ENCODE peak calls at places on chromosomes 5 and 9, in five cellular contexts. One of them, this sample, is unnamed.

GRCh38 chr5:206406-206805 is 11.5 kb downstream of the CCDC127 start:
- DNase-seq in H1: no peak
- DNase-seq in K562: no peak
- DNase-seq in HCT116: no peak
- DNase-seq in SK-N-SH: no peak
- DNase-seq in this sample: peak; percentile 4

GRCh38 chr5:171721469-171721868 is 64.1 kb upstream of the SMIM23 start:
- DNase-seq in H1: peak; percentile 41
- DNase-seq in K562: no peak
- DNase-seq in HCT116: no peak
- DNase-seq in SK-N-SH: no peak
- DNase-seq in this sample: no peak

GRCh38 chr9:96651626-96652025 is 3.5 kb downstream of the PRXL2C start:
- DNase-seq in H1: no peak
- DNase-seq in K562: no peak
- DNase-seq in HCT116: no peak
- DNase-seq in SK-N-SH: peak; percentile 48
- DNase-seq in this sample: peak; percentile 29

GRCh38 chr5:78889759-78890158 is 95.4 kb downstream of the ARSB start:
- DNase-seq in H1: no peak
- DNase-seq in K562: no peak
- DNase-seq in HCT116: no peak
- DNase-seq in SK-N-SH: no peak
- DNase-seq in this sample: no peak

GRCh38 chr5:130141689-130142320 is 237.5 kb downstream of the CHSY3 start:
- DNase-seq in H1: peak; percentile 70
- DNase-seq in K562: peak; percentile 8
- DNase-seq in HCT116: no peak
- DNase-seq in SK-N-SH: peak; percentile 0
- DNase-seq in this sample: peak; percentile 16

GRCh38 chr5:36398137-36398536 is 96.4 kb upstream of the RANBP3L start:
- DNase-seq in H1: no peak
- DNase-seq in K562: no peak
- DNase-seq in HCT116: peak; percentile 28
- DNase-seq in SK-N-SH: peak; percentile 12
- DNase-seq in this sample: no peak

GRCh38 chr9:137083418-137084004 is 3.3 kb upstream of the MAN1B1 start:
- DNase-seq in H1: no peak
- DNase-seq in K562: peak; percentile 52
- DNase-seq in HCT116: peak; percentile 94
- DNase-seq in SK-N-SH: no peak
- DNase-seq in this sample: no peak

GRCh38 chr9:71446499-71447411 is 321.6 kb downstream of the CEMIP2 start:
- DNase-seq in H1: peak; percentile 85
- DNase-seq in K562: no peak
- DNase-seq in HCT116: no peak
- DNase-seq in SK-N-SH: peak; percentile 52
- DNase-seq in this sample: peak; percentile 33

GRCh38 chr5:109003928-109004327 is 256.2 kb downstream of the FER start:
- DNase-seq in H1: no peak
- DNase-seq in K562: no peak
- DNase-seq in HCT116: no peak
- DNase-seq in SK-N-SH: no peak
- DNase-seq in this sample: no peak

GRCh38 chr5:125274938-125275759 is 528.7 kb upstream of the ZNF608 start:
- DNase-seq in H1: no peak
- DNase-seq in K562: no peak
- DNase-seq in HCT116: no peak
- DNase-seq in SK-N-SH: no peak
- DNase-seq in this sample: no peak

GRCh38 chr9:116087246-116087645 is 66.3 kb upstream of the PAPPA start:
- DNase-seq in H1: no peak
- DNase-seq in K562: no peak
- DNase-seq in HCT116: no peak
- DNase-seq in SK-N-SH: no peak
- DNase-seq in this sample: peak; percentile 4

GRCh38 chr5:126965061-126965475 is 65.3 kb downstream of the MARCHF3 start:
- DNase-seq in H1: no peak
- DNase-seq in K562: no peak
- DNase-seq in HCT116: no peak
- DNase-seq in SK-N-SH: no peak
- DNase-seq in this sample: no peak

GRCh38 chr5:172985596-172985995 is 2.0 kb downstream of the ATP6V0E1 start:
- DNase-seq in H1: no peak
- DNase-seq in K562: no peak
- DNase-seq in HCT116: no peak
- DNase-seq in SK-N-SH: no peak
- DNase-seq in this sample: peak; percentile 41

GRCh38 chr5:123673107-123673506 is 161.1 kb downstream of the CSNK1G3 start:
- DNase-seq in H1: no peak
- DNase-seq in K562: no peak
- DNase-seq in HCT116: no peak
- DNase-seq in SK-N-SH: no peak
- DNase-seq in this sample: peak; percentile 31

GRCh38 chr5:1182633-1183423 is 18.6 kb upstream of the SLC6A19 start:
- DNase-seq in H1: no peak
- DNase-seq in K562: peak; percentile 31
- DNase-seq in HCT116: no peak
- DNase-seq in SK-N-SH: no peak
- DNase-seq in this sample: no peak

GRCh38 chr5:180345781-180346180 is 7.4 kb downstream of the GFPT2 start:
- DNase-seq in H1: no peak
- DNase-seq in K562: no peak
- DNase-seq in HCT116: no peak
- DNase-seq in SK-N-SH: no peak
- DNase-seq in this sample: no peak

GRCh38 chr9:131481441-131482342 is 21.0 kb upstream of the POMT1 start:
- DNase-seq in H1: no peak
- DNase-seq in K562: no peak
- DNase-seq in HCT116: no peak
- DNase-seq in SK-N-SH: no peak
- DNase-seq in this sample: peak; percentile 69

GRCh38 chr9:70020217-70020616 is 23.4 kb upstream of the MAMDC2 start:
- DNase-seq in H1: no peak
- DNase-seq in K562: no peak
- DNase-seq in HCT116: no peak
- DNase-seq in SK-N-SH: no peak
- DNase-seq in this sample: no peak

GRCh38 chr9:107566596-107566995 is 77.0 kb upstream of the KLF4 start:
- DNase-seq in H1: no peak
- DNase-seq in K562: no peak
- DNase-seq in HCT116: no peak
- DNase-seq in SK-N-SH: no peak
- DNase-seq in this sample: no peak

DNA sequence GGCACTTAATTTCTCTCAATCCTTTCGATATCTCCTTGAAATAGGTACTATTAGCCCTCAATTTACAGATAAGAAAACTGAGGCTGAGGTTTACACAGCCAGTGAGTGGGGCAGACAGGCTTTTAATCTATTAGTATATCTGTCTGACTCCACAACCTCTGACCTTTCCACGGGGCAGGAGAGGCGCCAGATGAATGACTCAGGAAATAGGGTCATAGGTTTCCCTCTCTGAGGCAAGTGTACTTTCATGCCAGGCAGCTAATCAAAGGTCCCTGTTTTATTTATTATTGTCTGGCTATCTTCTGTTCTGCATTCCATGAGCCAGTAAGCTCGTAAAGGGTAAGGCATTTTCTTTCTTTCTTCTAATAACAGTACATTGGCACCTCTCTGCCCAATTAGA is 79.6 kb upstream of the KLF4 start:
- DNase-seq in H1: no peak
- DNase-seq in K562: no peak
- DNase-seq in HCT116: no peak
- DNase-seq in SK-N-SH: no peak
- DNase-seq in this sample: no peak
- TF ChIP-seq JUND in H1: no peak
- TF ChIP-seq JUND in K562: no peak
- TF ChIP-seq JUND in HCT116: peak; percentile 14
- TF ChIP-seq JUND in SK-N-SH: no peak
- TF ChIP-seq JUND in this sample: no peak

GRCh38 chr9:4630836-4631235 is 31.3 kb upstream of the PLPP6 start:
- DNase-seq in H1: no peak
- DNase-seq in K562: no peak
- DNase-seq in HCT116: no peak
- DNase-seq in SK-N-SH: no peak
- DNase-seq in this sample: no peak
- TF ChIP-seq JUND in H1: no peak
- TF ChIP-seq JUND in K562: no peak
- TF ChIP-seq JUND in HCT116: no peak
- TF ChIP-seq JUND in SK-N-SH: no peak
- TF ChIP-seq JUND in this sample: no peak

GRCh38 chr9:13165956-13166355 is 113.5 kb downstream of the MPDZ start:
- DNase-seq in H1: no peak
- DNase-seq in K562: no peak
- DNase-seq in HCT116: no peak
- DNase-seq in SK-N-SH: no peak
- DNase-seq in this sample: no peak

GRCh38 chr9:13160051-13160450 is 119.4 kb downstream of the MPDZ start:
- DNase-seq in H1: no peak
- DNase-seq in K562: no peak
- DNase-seq in HCT116: no peak
- DNase-seq in SK-N-SH: no peak
- DNase-seq in this sample: no peak

GRCh38 chr9:13163287-13163686 is 116.2 kb downstream of the MPDZ start:
- DNase-seq in H1: no peak
- DNase-seq in K562: no peak
- DNase-seq in HCT116: no peak
- DNase-seq in SK-N-SH: no peak
- DNase-seq in this sample: no peak

GRCh38 chr9:13163946-13164345 is 115.5 kb downstream of the MPDZ start:
- DNase-seq in H1: no peak
- DNase-seq in K562: no peak
- DNase-seq in HCT116: no peak
- DNase-seq in SK-N-SH: no peak
- DNase-seq in this sample: no peak
- TF ChIP-seq JUND in H1: no peak
- TF ChIP-seq JUND in K562: no peak
- TF ChIP-seq JUND in HCT116: no peak
- TF ChIP-seq JUND in SK-N-SH: no peak
- TF ChIP-seq JUND in this sample: no peak

DNA sequence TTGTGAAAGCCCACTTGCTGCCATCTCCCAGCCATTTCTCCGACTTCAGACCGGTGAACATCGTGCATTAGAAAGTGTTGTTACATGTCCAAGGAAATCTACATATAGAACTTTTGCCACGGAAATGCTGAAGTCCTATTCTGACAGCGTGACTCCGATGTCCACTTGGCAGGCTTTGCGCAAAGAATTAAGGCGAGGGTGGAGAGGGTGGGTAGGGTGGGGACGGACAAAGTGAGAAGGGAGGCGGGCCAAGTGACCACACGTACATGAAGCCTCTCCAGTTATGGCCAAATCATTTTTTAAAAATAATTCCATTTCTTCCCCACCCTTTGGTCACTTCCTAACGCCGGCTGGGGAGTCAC is 460 bp upstream of the ACO1 start:
- DNase-seq in H1: no peak
- DNase-seq in K562: no peak
- DNase-seq in HCT116: no peak
- DNase-seq in SK-N-SH: no peak
- DNase-seq in this sample: peak; percentile 3
- TF ChIP-seq JUND in H1: no peak
- TF ChIP-seq JUND in K562: no peak
- TF ChIP-seq JUND in HCT116: no peak
- TF ChIP-seq JUND in SK-N-SH: no peak
- TF ChIP-seq JUND in this sample: no peak

GRCh38 chr5:140481758-140482157 is 65.7 kb upstream of the EIF4EBP3 start:
- DNase-seq in H1: no peak
- DNase-seq in K562: no peak
- DNase-seq in HCT116: no peak
- DNase-seq in SK-N-SH: no peak
- DNase-seq in this sample: no peak

GRCh38 chr5:140483055-140483454 is 64.4 kb upstream of the EIF4EBP3 start:
- DNase-seq in H1: no peak
- DNase-seq in K562: no peak
- DNase-seq in HCT116: no peak
- DNase-seq in SK-N-SH: no peak
- DNase-seq in this sample: no peak

GRCh38 chr5:140480310-140481014 is 67.0 kb upstream of the EIF4EBP3 start:
- DNase-seq in H1: no peak
- DNase-seq in K562: no peak
- DNase-seq in HCT116: no peak
- DNase-seq in SK-N-SH: no peak
- DNase-seq in this sample: no peak
- TF ChIP-seq JUND in H1: no peak
- TF ChIP-seq JUND in K562: no peak
- TF ChIP-seq JUND in HCT116: no peak
- TF ChIP-seq JUND in SK-N-SH: peak; percentile 28
- TF ChIP-seq JUND in this sample: no peak

This sample was measured in T47D.